ENCODE peak calls at places on chromosomes 4 and X, in four cellular contexts. One of them, this sample, is unnamed. For H3K27me3 and H3K9me3, the result is how much of the 10 kb centered on the place peaks cover.

GRCh38 chr4:186249785-186250739 is 15.9 kb upstream of the F11 start:
- DNase-seq in neuronal stem cell: no peak
- DNase-seq in HCT116: no peak
- DNase-seq in PC-3: peak
- DNase-seq in this sample: no peak

GRCh38 chrX:129980043-129980442 is 2.4 kb upstream of the BCORL1 start:
- DNase-seq in HCT116: no peak
- DNase-seq in PC-3: no peak
- DNase-seq in neuronal stem cell: no peak
- DNase-seq in this sample: no peak

GRCh38 chr4:24763631-24764302 is 31.6 kb upstream of the SOD3 start:
- DNase-seq in neuronal stem cell: no peak
- DNase-seq in PC-3: peak
- DNase-seq in HCT116: no peak
- DNase-seq in this sample: peak

GRCh38 chrX:1355800-1356148 is 19.2 kb downstream of the IL3RA start:
- DNase-seq in PC-3: no peak
- DNase-seq in neuronal stem cell: no peak
- DNase-seq in HCT116: no peak
- DNase-seq in this sample: no peak

GRCh38 chr4:27397886-27398285 is 537.2 kb downstream of the STIM2 start:
- DNase-seq in HCT116: no peak
- DNase-seq in PC-3: peak
- DNase-seq in neuronal stem cell: no peak
- DNase-seq in this sample: no peak

GRCh38 chr4:157727163-157727562 is 445.7 kb downstream of the GASK1B start:
- DNase-seq in neuronal stem cell: no peak
- DNase-seq in HCT116: no peak
- DNase-seq in PC-3: no peak
- DNase-seq in this sample: no peak

GRCh38 chrX:45774961-45775360 is 574.3 kb upstream of the DIPK2B start:
- DNase-seq in PC-3: peak
- DNase-seq in neuronal stem cell: no peak
- DNase-seq in HCT116: no peak
- DNase-seq in this sample: no peak

GRCh38 chrX:154658957-154659356 is 5.6 kb upstream of the CTAG2 start:
- DNase-seq in HCT116: no peak
- DNase-seq in neuronal stem cell: no peak
- DNase-seq in PC-3: no peak
- DNase-seq in this sample: no peak

GRCh38 chrX:45157647-45158046 is 43.0 kb downstream of the DIPK2B start:
- DNase-seq in neuronal stem cell: no peak
- DNase-seq in HCT116: no peak
- DNase-seq in PC-3: no peak
- DNase-seq in this sample: no peak

GRCh38 chr4:185165605-185166063 is 22.6 kb downstream of the SLC25A4 start:
- DNase-seq in neuronal stem cell: no peak
- DNase-seq in PC-3: no peak
- DNase-seq in HCT116: no peak
- DNase-seq in this sample: no peak

GRCh38 chrX:153611298-153612095 is 12.6 kb upstream of the CCNQ start:
- DNase-seq in PC-3: no peak
- DNase-seq in HCT116: no peak
- DNase-seq in neuronal stem cell: no peak
- DNase-seq in this sample: no peak

GRCh38 chr4:38210396-38211114 is 250.4 kb downstream of the PTTG2 start:
- DNase-seq in HCT116: no peak
- DNase-seq in neuronal stem cell: no peak
- DNase-seq in PC-3: no peak
- DNase-seq in this sample: no peak

GRCh38 chrX:21946925-21947641 is 6.6 kb downstream of the SMS start:
- DNase-seq in HCT116: no peak
- DNase-seq in PC-3: peak
- DNase-seq in neuronal stem cell: no peak
- DNase-seq in this sample: no peak

GRCh38 chrX:92232182-92232581 is 453.0 kb downstream of the PCDH11X start:
- DNase-seq in PC-3: peak
- DNase-seq in neuronal stem cell: no peak
- DNase-seq in HCT116: no peak
- DNase-seq in this sample: no peak

GRCh38 chr4:94758700-94759399 is 1.1 kb downstream of the BMPR1B start:
- DNase-seq in neuronal stem cell: peak
- DNase-seq in PC-3: peak
- DNase-seq in HCT116: no peak
- DNase-seq in this sample: no peak

GRCh38 chr4:7698586-7698985 is 241.1 kb downstream of the AFAP1 start:
- DNase-seq in PC-3: no peak
- DNase-seq in neuronal stem cell: no peak
- DNase-seq in HCT116: no peak
- DNase-seq in this sample: no peak

GRCh38 chr4:173521474-173522159 is 8.4 kb downstream of the HAND2 start:
- DNase-seq in HCT116: no peak
- DNase-seq in PC-3: no peak
- DNase-seq in neuronal stem cell: no peak
- DNase-seq in this sample: no peak

GRCh38 chr4:173517781-173518371 is 12.2 kb downstream of the HAND2 start:
- DNase-seq in HCT116: no peak
- DNase-seq in PC-3: no peak
- DNase-seq in neuronal stem cell: no peak
- DNase-seq in this sample: no peak

GRCh38 chr4:173520921-173521473 is 9.0 kb downstream of the HAND2 start:
- DNase-seq in PC-3: no peak
- DNase-seq in HCT116: no peak
- DNase-seq in neuronal stem cell: no peak
- DNase-seq in this sample: no peak

GRCh38 chr4:173518419-173519102 is 11.5 kb downstream of the HAND2 start:
- DNase-seq in neuronal stem cell: no peak
- DNase-seq in PC-3: no peak
- DNase-seq in HCT116: no peak
- DNase-seq in this sample: no peak

GRCh38 chr4:173519130-173520101 is 10.6 kb downstream of the HAND2 start:
- DNase-seq in PC-3: no peak
- DNase-seq in HCT116: no peak
- DNase-seq in neuronal stem cell: no peak
- DNase-seq in this sample: no peak
- H3K27me3 ChIP-seq in PC-3: under half
- H3K27me3 ChIP-seq in HCT116: under half
- H3K27me3 ChIP-seq in neuronal stem cell: half or more
- H3K27me3 ChIP-seq in this sample: half or more

DNA sequence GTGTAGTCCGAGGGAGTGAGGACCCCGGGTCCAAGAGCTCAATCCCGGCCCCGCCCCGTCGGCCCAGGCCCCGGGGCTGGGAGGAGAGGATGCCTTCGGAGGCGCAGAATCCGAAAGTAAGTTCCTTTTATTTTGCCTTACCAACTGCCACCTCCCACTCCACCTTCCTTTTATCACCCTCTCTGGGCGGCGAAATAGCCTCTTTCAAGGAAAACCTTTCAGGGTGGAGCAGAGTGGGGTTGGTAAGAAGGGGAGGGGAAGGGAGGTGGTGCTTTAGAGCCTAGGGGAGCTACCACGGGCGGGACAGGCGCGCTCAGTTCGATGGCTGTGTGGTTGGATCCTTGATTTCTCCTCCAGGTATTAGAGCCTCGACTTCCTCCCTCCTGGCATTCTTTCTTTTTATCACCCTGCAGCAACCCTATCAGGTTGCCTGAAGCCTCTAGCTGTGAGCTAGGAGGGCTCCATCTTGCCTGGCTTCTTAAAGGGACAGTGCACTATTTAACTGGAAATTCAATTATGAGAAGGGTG is 191.2 kb downstream of the RRAGB start:
- DNase-seq in neuronal stem cell: peak
- DNase-seq in PC-3: peak
- DNase-seq in HCT116: no peak
- DNase-seq in this sample: no peak
- H3K9me3 ChIP-seq in neuronal stem cell: under half
- H3K9me3 ChIP-seq in PC-3: under half
- H3K9me3 ChIP-seq in HCT116: under half
- H3K9me3 ChIP-seq in this sample: under half

DNA sequence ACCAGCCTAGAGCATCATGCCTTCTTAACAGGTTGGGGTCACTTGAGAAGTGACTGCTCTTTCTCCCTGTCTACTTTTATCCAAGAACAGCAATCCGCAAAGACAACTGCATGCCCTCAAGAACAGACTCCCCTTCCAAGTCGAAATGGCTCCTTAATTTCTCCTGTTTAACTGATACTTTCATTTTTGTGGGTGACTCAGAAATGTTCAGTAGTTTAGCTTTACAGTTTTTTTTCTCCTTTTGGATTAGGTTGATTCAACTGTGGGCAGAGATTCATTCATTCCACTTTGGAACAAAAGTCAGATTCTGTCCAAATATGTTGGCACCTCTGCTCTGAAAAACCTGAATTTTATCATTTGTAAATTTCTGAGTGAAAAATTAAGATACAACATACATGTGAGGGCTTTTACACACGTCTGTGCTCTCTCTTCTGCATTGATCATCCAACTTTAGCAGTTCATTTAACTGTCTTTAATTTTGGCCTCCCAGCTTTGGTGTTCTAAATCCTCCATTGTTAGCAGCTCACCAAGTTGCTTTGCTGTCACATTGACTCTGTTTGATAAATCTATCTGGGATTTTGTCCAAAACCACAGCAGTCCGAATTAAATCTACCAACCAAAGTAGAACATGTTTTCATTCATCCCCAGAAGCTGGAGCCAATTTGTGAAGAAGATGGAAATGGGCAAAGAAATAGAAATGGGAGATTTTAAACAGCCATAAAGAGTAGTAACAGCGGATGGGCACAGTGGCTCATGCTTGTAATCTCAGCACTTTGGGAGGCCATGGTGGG is 50.0 kb downstream of the HOPX start:
- DNase-seq in PC-3: no peak
- DNase-seq in HCT116: no peak
- DNase-seq in neuronal stem cell: no peak
- DNase-seq in this sample: no peak
- H2AFZ ChIP-seq in PC-3: no peak
- H2AFZ ChIP-seq in HCT116: no peak
- H2AFZ ChIP-seq in neuronal stem cell: no peak
- H2AFZ ChIP-seq in this sample: no peak

DNA sequence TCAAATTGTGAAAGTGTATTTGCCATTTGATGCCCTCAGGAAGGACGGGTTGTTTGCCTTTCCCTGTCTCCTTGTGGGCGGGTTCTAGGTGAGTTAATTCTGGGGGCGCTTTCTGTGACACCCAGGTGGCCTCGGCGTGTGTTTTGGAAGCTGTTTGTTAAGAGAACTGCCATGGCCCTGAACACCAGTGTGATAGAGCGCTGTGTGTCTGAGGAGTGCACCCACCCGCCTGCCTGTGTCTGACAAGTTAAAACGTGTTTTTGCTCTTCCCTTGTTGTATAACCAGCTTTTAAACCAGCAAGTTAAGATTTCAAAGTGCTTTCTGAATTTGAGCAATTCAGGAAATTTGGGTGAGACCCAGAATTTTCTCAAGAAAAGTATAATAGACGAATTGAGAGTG is 55.3 kb upstream of the HGFAC start:
- DNase-seq in HCT116: no peak
- DNase-seq in neuronal stem cell: no peak
- DNase-seq in PC-3: no peak
- DNase-seq in this sample: no peak
- H3K27me3 ChIP-seq in HCT116: under half
- H3K27me3 ChIP-seq in neuronal stem cell: under half
- H3K27me3 ChIP-seq in PC-3: under half
- H3K27me3 ChIP-seq in this sample: under half

This sample was measured in keratinocyte.